ENCODE peak calls at places on chromosomes 12 and 14, in five cellular contexts. P, X, A, U and I are unnamed samples. For H3K9me3, the result is how much of the 10 kb centered on the place peaks cover.

GRCh38 chr12:5345534-5345933 is 86.4 kb upstream of the NTF3 start:
- DNase-seq in A (no peak), X (no peak), P (no peak), U (no peak), I (no peak)

GRCh38 chr12:75735853-75736252 is 224.4 kb upstream of the KRR1 start:
- DNase-seq in A (no peak), U (no peak), X (no peak), P (no peak), I (no peak)

GRCh38 chr14:48726080-48726642 is 860.0 kb downstream of the RPS29 start:
- DNase-seq in X (no peak), U (no peak), P (no peak), A (no peak), I (no peak)

GRCh38 chr12:79935624-79936040 is 735 bp upstream of the PPP1R12A start:
- DNase-seq in A (peak), P (no peak), U (no peak), X (no peak), I (no peak)

GRCh38 chr12:80101126-80101525 is 1.8 kb downstream of the OTOGL start:
- DNase-seq in P (no peak), U (no peak), A (no peak), X (no peak), I (no peak)

GRCh38 chr14:78291958-78292357 is 121.8 kb downstream of the NRXN3 start:
- DNase-seq in X (no peak), P (no peak), A (no peak), U (no peak), I (no peak)

GRCh38 chr12:122366685-122367475 is 55.6 kb downstream of the CLIP1 start:
- DNase-seq in A (no peak), U (no peak), X (peak), P (no peak), I (no peak)

GRCh38 chr14:92988786-92989755 is 66.1 kb downstream of the CHGA start:
- DNase-seq in X (no peak), A (no peak), U (no peak), P (no peak), I (peak)

GRCh38 chr12:12081836-12082497 is 11.2 kb downstream of the BCL2L14 start:
- DNase-seq in P (no peak), U (peak), X (no peak), A (peak), I (no peak)

GRCh38 chr12:64237382-64237781 is 15.3 kb upstream of the KICS2 start:
- DNase-seq in P (no peak), U (no peak), X (no peak), A (no peak), I (no peak)

GRCh38 chr12:46717848-46718247 is 107.9 kb downstream of the SLC38A4 start:
- DNase-seq in U (peak), X (no peak), A (no peak), P (no peak), I (no peak)

GRCh38 chr14:73460691-73461127 is 2.4 kb upstream of the NUMB start:
- DNase-seq in P (peak), U (peak), X (no peak), A (no peak), I (peak)

GRCh38 chr14:50533806-50534205 is 1.4 kb upstream of the MAP4K5 start:
- DNase-seq in A (no peak), U (no peak), P (no peak), X (no peak), I (no peak)

GRCh38 chr14:22982477-22983245 is at the start of gene AJUBA:
- DNase-seq in U (peak), P (peak), X (peak), A (peak), I (peak)
- TF ChIP-seq CTCF in U (no peak), P (no peak), X (no peak), A (no peak), I (no peak)

GRCh38 chr14:87076146-87076545 is 916.8 kb downstream of the GALC start:
- DNase-seq in U (no peak), P (no peak), X (no peak), A (peak), I (no peak)

GRCh38 chr14:87082917-87083316 is 910.1 kb downstream of the GALC start:
- DNase-seq in U (no peak), X (no peak), A (no peak), P (no peak), I (no peak)

GRCh38 chr14:87084908-87085307 is 908.1 kb downstream of the GALC start:
- DNase-seq in U (no peak), P (no peak), A (no peak), X (no peak), I (no peak)

GRCh38 chr14:87081004-87081403 is 912.0 kb downstream of the GALC start:
- DNase-seq in X (no peak), P (no peak), U (no peak), A (no peak), I (no peak)
- H3K9me3 ChIP-seq in X (under half), P (under half), U (under half), A (under half), I (under half)

GRCh38 chr12:107459649-107460048 is 225.9 kb upstream of the PWP1 start:
- DNase-seq in U (no peak), X (no peak), A (no peak), P (no peak), I (no peak)
- TF ChIP-seq CTCF in U (no peak), X (no peak), A (no peak), P (no peak), I (no peak)

GRCh38 chr12:10235761-10236631 is 23.3 kb downstream of the GABARAPL1 start:
- DNase-seq in A (peak), U (no peak), P (no peak), X (no peak), I (peak)
- H3K9me3 ChIP-seq in A (under half), U (under half), P (under half), X (under half), I (under half)

DNA sequence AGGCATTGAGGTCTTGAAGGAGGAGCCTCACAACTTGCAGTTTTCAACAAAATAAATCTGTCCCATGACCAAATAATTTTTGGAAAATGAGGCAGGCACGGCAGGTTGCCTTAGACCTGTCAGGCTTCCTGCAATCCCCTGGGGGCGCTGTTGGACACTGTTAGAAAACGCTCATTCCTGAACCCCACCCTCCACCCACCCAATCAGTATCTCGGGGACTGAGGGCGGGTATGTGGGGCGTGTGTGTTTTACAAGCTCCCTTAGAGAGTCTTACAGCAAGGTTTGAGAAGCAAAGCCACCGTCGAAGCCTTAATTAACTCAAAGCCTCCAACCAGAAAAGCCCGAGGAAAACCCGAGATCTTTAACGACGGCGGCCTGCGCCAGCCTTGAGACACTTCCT is 122.8 kb downstream of the GLT1D1 start:
- DNase-seq in U (no peak), P (peak), A (peak), X (no peak), I (no peak)
- TF ChIP-seq CTCF in U (peak), P (no peak), A (no peak), X (no peak), I (no peak)